ENCODE peak calls at places on chromosomes 11 and 22, in four cellular contexts. U, W, Q and B are unnamed samples.

GRCh38 chr22:40332319-40332781 is 13.9 kb upstream of the ADSL start:
- DNase-seq in U (peak; percentile 57), W (peak; percentile 39), Q (no peak), B (no peak)

GRCh38 chr11:2374456-2375201 is 2.5 kb upstream of the CD81 start:
- DNase-seq in U (no peak), W (no peak), Q (no peak), B (no peak)

GRCh38 chr11:121741954-121742361 is 289.2 kb upstream of the SORL1-AS1 start:
- DNase-seq in U (peak; percentile 84), W (no peak), Q (peak; percentile 89), B (no peak)

GRCh38 chr11:104564921-104565580 is 333.2 kb downstream of the CASP12 start:
- DNase-seq in U (no peak), W (no peak), Q (no peak), B (no peak)

GRCh38 chr22:23305321-23305910 is 125.1 kb downstream of the BCR start:
- DNase-seq in U (peak; percentile 83), W (no peak), Q (peak; percentile 88), B (no peak)

GRCh38 chr11:77473001-77473800 is 693 bp downstream of the PAK1 start:
- DNase-seq in U (no peak), W (peak; percentile 62), Q (peak; percentile 89), B (no peak)

GRCh38 chr11:124123587-124123986 is 8.3 kb downstream of the VWA5A start:
- DNase-seq in U (no peak), W (no peak), Q (no peak), B (peak; percentile 19)

GRCh38 chr22:47309946-47310345 is 547.5 kb downstream of the TBC1D22A start:
- DNase-seq in U (no peak), W (no peak), Q (peak; percentile 46), B (no peak)

GRCh38 chr11:8363924-8364323 is 100.2 kb upstream of the LMO1 start:
- DNase-seq in U (peak; percentile 21), W (no peak), Q (no peak), B (no peak)

DNA sequence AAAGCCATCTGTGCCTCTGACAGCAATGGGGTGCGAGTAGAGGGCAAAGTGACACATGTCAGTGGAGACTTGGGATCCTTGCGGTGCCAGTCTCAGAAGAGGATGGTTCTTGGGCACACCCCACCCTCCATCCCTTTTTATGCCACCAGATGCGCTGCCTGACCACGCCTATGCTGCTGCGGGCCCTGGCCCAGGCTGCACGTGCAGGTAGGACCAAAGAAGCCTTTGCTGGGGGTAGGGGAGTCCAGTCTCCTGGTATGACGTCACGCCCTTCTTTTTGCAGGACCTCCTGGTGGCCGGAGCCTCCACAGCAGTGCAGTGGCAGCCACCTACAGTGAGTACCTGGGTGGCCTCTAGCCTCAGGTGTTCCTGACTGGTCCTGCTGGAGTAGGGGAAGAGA is 1.5 kb downstream of the NDUFS8 start:
- DNase-seq in U (no peak), W (no peak), Q (no peak), B (no peak)
- H3K4me3 ChIP-seq in U (no peak overlapping the region), W (no peak overlapping the region), Q (no peak overlapping the region), B (peak overlapping the region; percentile 96)

GRCh38 chr11:276219-276618 is 2.0 kb upstream of the NLRP6 start:
- DNase-seq in U (no peak), W (no peak), Q (no peak), B (no peak)

GRCh38 chr11:280762-281485 is 2.7 kb downstream of the NLRP6 start:
- DNase-seq in U (no peak), W (peak; percentile 60), Q (peak; percentile 81), B (no peak)

GRCh38 chr11:279966-280761 is 2.0 kb downstream of the NLRP6 start:
- DNase-seq in U (peak; percentile 35), W (peak; percentile 55), Q (peak; percentile 84), B (no peak)

GRCh38 chr11:279040-279965 is 1.1 kb downstream of the NLRP6 start:
- DNase-seq in U (no peak), W (no peak), Q (peak; percentile 85), B (no peak)

GRCh38 chr11:278001-278951 is at the start of gene NLRP6:
- DNase-seq in U (no peak), W (no peak), Q (peak; percentile 79), B (no peak)
- H3K4me3 ChIP-seq in U (no peak within 1 kb of the TSS), W (peak within 1 kb of the TSS; percentile 59), Q (no peak within 1 kb of the TSS), B (no peak within 1 kb of the TSS)

GRCh38 chr11:126700773-126701554 is 299.6 kb downstream of the KIRREL3 start:
- DNase-seq in U (no peak), W (no peak), Q (no peak), B (no peak)
- H3K4me3 ChIP-seq in U (no peak overlapping the region), W (no peak overlapping the region), Q (no peak overlapping the region), B (no peak overlapping the region)

DNA sequence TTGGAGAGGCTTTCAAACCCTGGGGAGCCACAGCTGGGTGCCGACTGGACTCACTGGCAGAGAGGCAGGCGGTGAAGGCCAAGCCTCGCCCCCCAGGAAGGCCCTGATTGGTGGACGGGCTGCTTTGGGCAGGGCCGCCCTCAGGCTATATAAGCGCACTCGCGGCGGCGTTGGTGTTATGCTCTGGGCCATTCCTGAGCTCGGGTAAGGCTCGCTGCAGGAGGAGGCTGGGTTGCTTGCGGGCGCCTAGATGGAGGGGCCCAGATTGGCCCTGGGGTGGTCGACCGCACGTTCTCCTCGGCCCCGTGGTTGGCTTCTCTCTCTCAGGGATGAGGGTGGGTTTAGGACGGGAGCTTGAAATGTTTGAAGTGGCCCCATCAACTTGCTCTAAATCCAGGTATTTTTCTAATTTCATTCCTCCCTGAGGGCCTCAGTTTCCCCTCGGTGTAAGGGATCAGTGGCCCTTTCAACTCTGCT is at the start of gene SPDYC:
- DNase-seq in U (no peak), W (no peak), Q (no peak), B (no peak)
- H3K4me3 ChIP-seq in U (no peak within 1 kb of the TSS), W (no peak within 1 kb of the TSS), Q (no peak within 1 kb of the TSS), B (no peak within 1 kb of the TSS)

DNA sequence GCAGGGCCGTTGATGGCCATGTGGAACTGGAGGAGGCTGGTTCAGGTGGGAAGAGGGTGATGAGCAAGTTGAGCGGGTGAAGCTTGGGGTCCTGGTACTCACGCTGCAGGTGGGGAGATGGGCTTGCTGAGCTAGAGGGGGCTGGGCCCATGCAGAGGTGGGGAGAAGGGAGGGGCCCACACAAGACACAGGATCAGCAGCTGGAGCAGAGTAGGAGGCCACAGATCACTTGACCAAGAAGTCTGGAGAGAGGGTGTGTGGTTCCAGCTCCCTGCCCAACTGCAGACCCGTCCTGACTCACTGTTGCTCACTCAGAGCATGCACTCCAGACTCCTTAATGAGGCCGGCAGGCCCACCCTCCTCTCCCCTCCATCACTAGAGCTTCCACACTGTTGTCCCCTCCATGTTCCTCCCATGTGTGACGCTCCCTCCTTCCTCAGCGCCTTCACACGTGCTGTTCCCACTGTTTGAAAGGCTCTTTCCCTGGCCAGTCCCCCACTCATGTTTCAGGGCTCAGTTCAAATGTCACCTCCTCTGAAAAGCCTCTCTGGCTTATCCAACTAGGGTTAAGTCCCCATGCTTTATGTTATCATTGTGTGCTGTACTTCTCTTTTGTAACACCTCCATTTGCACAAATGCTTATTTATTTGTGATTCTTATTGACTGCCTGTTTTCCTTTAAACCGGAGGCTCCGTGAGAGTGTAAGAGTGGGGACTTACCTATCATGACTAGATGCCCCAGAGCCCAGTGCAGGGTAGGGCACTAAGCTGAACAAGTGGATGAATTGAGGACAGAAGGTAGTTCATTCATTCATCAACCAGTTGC is 2.3 kb downstream of the CCDC86 start:
- DNase-seq in U (no peak), W (no peak), Q (no peak), B (no peak)
- H3K4me3 ChIP-seq in U (peak overlapping the region; percentile 95), W (no peak overlapping the region), Q (no peak overlapping the region), B (peak overlapping the region; percentile 94)